ENCODE peak calls at places on chromosome 4, in eight cellular contexts. One of them, this sample, is unnamed.

GRCh38 chr4:3263053-3263958 is 14.3 kb downstream of the MSANTD1 start:
- DNase-seq in ACHN: no peak
- DNase-seq in activated T-helper 1 cell treated with anti-CD3 and anti-CD28 coated beads, Interleukin-2, amount 50 U/mL, for 16 hours: no peak
- DNase-seq in mucosa of gallbladder: no peak
- DNase-seq in lung microvascular endothelial cell: no peak
- DNase-seq in Right ventricle myocardium inferior: peak
- DNase-seq in MG63: no peak
- DNase-seq in LoVo: no peak
- DNase-seq in this sample: no peak

GRCh38 chr4:2574863-2575262 is 38.4 kb downstream of the FAM193A start:
- DNase-seq in ACHN: no peak
- DNase-seq in activated T-helper 1 cell treated with anti-CD3 and anti-CD28 coated beads, Interleukin-2, amount 50 U/mL, for 16 hours: no peak
- DNase-seq in mucosa of gallbladder: no peak
- DNase-seq in lung microvascular endothelial cell: no peak
- DNase-seq in Right ventricle myocardium inferior: no peak
- DNase-seq in MG63: no peak
- DNase-seq in LoVo: no peak
- DNase-seq in this sample: no peak

GRCh38 chr4:64022560-64022959 is 386.7 kb downstream of the TECRL start:
- DNase-seq in ACHN: no peak
- DNase-seq in activated T-helper 1 cell treated with anti-CD3 and anti-CD28 coated beads, Interleukin-2, amount 50 U/mL, for 16 hours: no peak
- DNase-seq in mucosa of gallbladder: no peak
- DNase-seq in lung microvascular endothelial cell: no peak
- DNase-seq in Right ventricle myocardium inferior: no peak
- DNase-seq in MG63: no peak
- DNase-seq in LoVo: no peak
- DNase-seq in this sample: no peak

GRCh38 chr4:155974476-155974749 is 20.7 kb upstream of the CTSO start:
- DNase-seq in ACHN: no peak
- DNase-seq in activated T-helper 1 cell treated with anti-CD3 and anti-CD28 coated beads, Interleukin-2, amount 50 U/mL, for 16 hours: no peak
- DNase-seq in mucosa of gallbladder: no peak
- DNase-seq in lung microvascular endothelial cell: no peak
- DNase-seq in Right ventricle myocardium inferior: no peak
- DNase-seq in MG63: no peak
- DNase-seq in LoVo: no peak
- DNase-seq in this sample: no peak

GRCh38 chr4:105894570-105895323 is 524 bp upstream of the NPNT start:
- DNase-seq in ACHN: peak
- DNase-seq in activated T-helper 1 cell treated with anti-CD3 and anti-CD28 coated beads, Interleukin-2, amount 50 U/mL, for 16 hours: no peak
- DNase-seq in mucosa of gallbladder: peak
- DNase-seq in lung microvascular endothelial cell: no peak
- DNase-seq in Right ventricle myocardium inferior: no peak
- DNase-seq in MG63: peak
- DNase-seq in LoVo: peak
- DNase-seq in this sample: peak

GRCh38 chr4:76639292-76639691 is 204.3 kb downstream of the SHROOM3 start:
- DNase-seq in ACHN: no peak
- DNase-seq in activated T-helper 1 cell treated with anti-CD3 and anti-CD28 coated beads, Interleukin-2, amount 50 U/mL, for 16 hours: no peak
- DNase-seq in mucosa of gallbladder: no peak
- DNase-seq in lung microvascular endothelial cell: no peak
- DNase-seq in Right ventricle myocardium inferior: no peak
- DNase-seq in MG63: peak
- DNase-seq in LoVo: no peak
- DNase-seq in this sample: no peak

GRCh38 chr4:40980318-40980883 is 230.6 kb downstream of the NSUN7 start:
- DNase-seq in ACHN: peak
- DNase-seq in activated T-helper 1 cell treated with anti-CD3 and anti-CD28 coated beads, Interleukin-2, amount 50 U/mL, for 16 hours: no peak
- DNase-seq in mucosa of gallbladder: no peak
- DNase-seq in lung microvascular endothelial cell: peak
- DNase-seq in Right ventricle myocardium inferior: no peak
- DNase-seq in MG63: no peak
- DNase-seq in LoVo: no peak
- DNase-seq in this sample: no peak

GRCh38 chr4:114563536-114564315 is 34.9 kb upstream of the UGT8 start:
- DNase-seq in ACHN: peak
- DNase-seq in activated T-helper 1 cell treated with anti-CD3 and anti-CD28 coated beads, Interleukin-2, amount 50 U/mL, for 16 hours: no peak
- DNase-seq in mucosa of gallbladder: peak
- DNase-seq in lung microvascular endothelial cell: no peak
- DNase-seq in Right ventricle myocardium inferior: no peak
- DNase-seq in MG63: no peak
- DNase-seq in LoVo: peak
- DNase-seq in this sample: no peak

GRCh38 chr4:121192013-121192412 is 27.9 kb upstream of the TNIP3 start:
- DNase-seq in ACHN: no peak
- DNase-seq in activated T-helper 1 cell treated with anti-CD3 and anti-CD28 coated beads, Interleukin-2, amount 50 U/mL, for 16 hours: no peak
- DNase-seq in mucosa of gallbladder: no peak
- DNase-seq in lung microvascular endothelial cell: no peak
- DNase-seq in Right ventricle myocardium inferior: no peak
- DNase-seq in MG63: no peak
- DNase-seq in LoVo: no peak
- DNase-seq in this sample: no peak

GRCh38 chr4:41506071-41506470 is 31.9 kb upstream of the LIMCH1 start:
- DNase-seq in ACHN: no peak
- DNase-seq in activated T-helper 1 cell treated with anti-CD3 and anti-CD28 coated beads, Interleukin-2, amount 50 U/mL, for 16 hours: no peak
- DNase-seq in mucosa of gallbladder: peak
- DNase-seq in lung microvascular endothelial cell: no peak
- DNase-seq in Right ventricle myocardium inferior: no peak
- DNase-seq in MG63: no peak
- DNase-seq in LoVo: peak
- DNase-seq in this sample: no peak

GRCh38 chr4:111595456-111595855 is 549.8 kb upstream of the FAM241A start:
- DNase-seq in ACHN: no peak
- DNase-seq in activated T-helper 1 cell treated with anti-CD3 and anti-CD28 coated beads, Interleukin-2, amount 50 U/mL, for 16 hours: no peak
- DNase-seq in mucosa of gallbladder: no peak
- DNase-seq in lung microvascular endothelial cell: no peak
- DNase-seq in Right ventricle myocardium inferior: no peak
- DNase-seq in MG63: no peak
- DNase-seq in LoVo: no peak
- DNase-seq in this sample: no peak

GRCh38 chr4:154024097-154024496 is 235.2 kb upstream of the SFRP2 start:
- DNase-seq in ACHN: no peak
- DNase-seq in activated T-helper 1 cell treated with anti-CD3 and anti-CD28 coated beads, Interleukin-2, amount 50 U/mL, for 16 hours: no peak
- DNase-seq in mucosa of gallbladder: no peak
- DNase-seq in lung microvascular endothelial cell: no peak
- DNase-seq in Right ventricle myocardium inferior: no peak
- DNase-seq in MG63: no peak
- DNase-seq in LoVo: no peak
- DNase-seq in this sample: no peak

GRCh38 chr4:65561164-65561563 is 109.1 kb downstream of the EPHA5 start:
- DNase-seq in ACHN: no peak
- DNase-seq in activated T-helper 1 cell treated with anti-CD3 and anti-CD28 coated beads, Interleukin-2, amount 50 U/mL, for 16 hours: no peak
- DNase-seq in mucosa of gallbladder: no peak
- DNase-seq in lung microvascular endothelial cell: no peak
- DNase-seq in Right ventricle myocardium inferior: no peak
- DNase-seq in MG63: no peak
- DNase-seq in LoVo: no peak
- DNase-seq in this sample: no peak

GRCh38 chr4:82043081-82043808 is 330.5 kb downstream of the HNRNPD start:
- DNase-seq in ACHN: no peak
- DNase-seq in activated T-helper 1 cell treated with anti-CD3 and anti-CD28 coated beads, Interleukin-2, amount 50 U/mL, for 16 hours: no peak
- DNase-seq in mucosa of gallbladder: peak
- DNase-seq in lung microvascular endothelial cell: no peak
- DNase-seq in Right ventricle myocardium inferior: peak
- DNase-seq in MG63: no peak
- DNase-seq in LoVo: no peak
- DNase-seq in this sample: peak

GRCh38 chr4:6088950-6089349 is 70.7 kb upstream of the C4orf50 start:
- DNase-seq in ACHN: no peak
- DNase-seq in activated T-helper 1 cell treated with anti-CD3 and anti-CD28 coated beads, Interleukin-2, amount 50 U/mL, for 16 hours: no peak
- DNase-seq in mucosa of gallbladder: no peak
- DNase-seq in lung microvascular endothelial cell: no peak
- DNase-seq in Right ventricle myocardium inferior: no peak
- DNase-seq in MG63: no peak
- DNase-seq in LoVo: no peak
- DNase-seq in this sample: no peak

GRCh38 chr4:54099959-54100606 is at the start of gene GSX2:
- DNase-seq in ACHN: no peak
- DNase-seq in activated T-helper 1 cell treated with anti-CD3 and anti-CD28 coated beads, Interleukin-2, amount 50 U/mL, for 16 hours: no peak
- DNase-seq in mucosa of gallbladder: no peak
- DNase-seq in lung microvascular endothelial cell: no peak
- DNase-seq in Right ventricle myocardium inferior: no peak
- DNase-seq in MG63: peak
- DNase-seq in LoVo: no peak
- DNase-seq in this sample: peak

GRCh38 chr4:24584175-24584850 is at the start of gene DHX15:
- DNase-seq in ACHN: peak
- DNase-seq in activated T-helper 1 cell treated with anti-CD3 and anti-CD28 coated beads, Interleukin-2, amount 50 U/mL, for 16 hours: peak
- DNase-seq in mucosa of gallbladder: peak
- DNase-seq in lung microvascular endothelial cell: peak
- DNase-seq in Right ventricle myocardium inferior: peak
- DNase-seq in MG63: peak
- DNase-seq in LoVo: peak
- DNase-seq in this sample: peak

GRCh38 chr4:26298198-26298950 is 22.4 kb upstream of the RBPJ start:
- DNase-seq in ACHN: no peak
- DNase-seq in activated T-helper 1 cell treated with anti-CD3 and anti-CD28 coated beads, Interleukin-2, amount 50 U/mL, for 16 hours: no peak
- DNase-seq in mucosa of gallbladder: no peak
- DNase-seq in lung microvascular endothelial cell: peak
- DNase-seq in Right ventricle myocardium inferior: no peak
- DNase-seq in MG63: peak
- DNase-seq in LoVo: no peak
- DNase-seq in this sample: no peak

GRCh38 chr4:56468097-56468422 is 643 bp downstream of the SRP72 start:
- DNase-seq in ACHN: peak
- DNase-seq in activated T-helper 1 cell treated with anti-CD3 and anti-CD28 coated beads, Interleukin-2, amount 50 U/mL, for 16 hours: no peak
- DNase-seq in mucosa of gallbladder: peak
- DNase-seq in lung microvascular endothelial cell: peak
- DNase-seq in Right ventricle myocardium inferior: no peak
- DNase-seq in MG63: peak
- DNase-seq in LoVo: peak
- DNase-seq in this sample: no peak

GRCh38 chr4:6755088-6755753 is 27.3 kb upstream of the KIAA0232 start:
- DNase-seq in ACHN: no peak
- DNase-seq in activated T-helper 1 cell treated with anti-CD3 and anti-CD28 coated beads, Interleukin-2, amount 50 U/mL, for 16 hours: no peak
- DNase-seq in mucosa of gallbladder: no peak
- DNase-seq in lung microvascular endothelial cell: no peak
- DNase-seq in Right ventricle myocardium inferior: no peak
- DNase-seq in MG63: no peak
- DNase-seq in LoVo: no peak
- DNase-seq in this sample: no peak

GRCh38 chr4:142396279-142396678 is 449.8 kb downstream of the INPP4B start:
- DNase-seq in ACHN: no peak
- DNase-seq in activated T-helper 1 cell treated with anti-CD3 and anti-CD28 coated beads, Interleukin-2, amount 50 U/mL, for 16 hours: no peak
- DNase-seq in mucosa of gallbladder: no peak
- DNase-seq in lung microvascular endothelial cell: no peak
- DNase-seq in Right ventricle myocardium inferior: no peak
- DNase-seq in MG63: no peak
- DNase-seq in LoVo: no peak
- DNase-seq in this sample: no peak

GRCh38 chr4:7158081-7158750 is 34.1 kb upstream of the SORCS2 start:
- DNase-seq in ACHN: no peak
- DNase-seq in activated T-helper 1 cell treated with anti-CD3 and anti-CD28 coated beads, Interleukin-2, amount 50 U/mL, for 16 hours: no peak
- DNase-seq in mucosa of gallbladder: no peak
- DNase-seq in lung microvascular endothelial cell: no peak
- DNase-seq in Right ventricle myocardium inferior: no peak
- DNase-seq in MG63: no peak
- DNase-seq in LoVo: no peak
- DNase-seq in this sample: no peak

GRCh38 chr4:87565746-87566145 is 36.6 kb upstream of the SPARCL1 start:
- DNase-seq in ACHN: no peak
- DNase-seq in activated T-helper 1 cell treated with anti-CD3 and anti-CD28 coated beads, Interleukin-2, amount 50 U/mL, for 16 hours: no peak
- DNase-seq in mucosa of gallbladder: no peak
- DNase-seq in lung microvascular endothelial cell: no peak
- DNase-seq in Right ventricle myocardium inferior: no peak
- DNase-seq in MG63: no peak
- DNase-seq in LoVo: no peak
- DNase-seq in this sample: no peak

GRCh38 chr4:70759627-70760026 is 37.9 kb downstream of the RUFY3 start:
- DNase-seq in ACHN: no peak
- DNase-seq in activated T-helper 1 cell treated with anti-CD3 and anti-CD28 coated beads, Interleukin-2, amount 50 U/mL, for 16 hours: no peak
- DNase-seq in mucosa of gallbladder: no peak
- DNase-seq in lung microvascular endothelial cell: no peak
- DNase-seq in Right ventricle myocardium inferior: no peak
- DNase-seq in MG63: no peak
- DNase-seq in LoVo: no peak
- DNase-seq in this sample: no peak

GRCh38 chr4:85952518-85952917 is 407.3 kb downstream of the MAPK10 start:
- DNase-seq in ACHN: no peak
- DNase-seq in activated T-helper 1 cell treated with anti-CD3 and anti-CD28 coated beads, Interleukin-2, amount 50 U/mL, for 16 hours: no peak
- DNase-seq in mucosa of gallbladder: no peak
- DNase-seq in lung microvascular endothelial cell: peak
- DNase-seq in Right ventricle myocardium inferior: no peak
- DNase-seq in MG63: no peak
- DNase-seq in LoVo: no peak
- DNase-seq in this sample: no peak

GRCh38 chr4:186067757-186068385 is 1.1 kb upstream of the TLR3 start:
- DNase-seq in ACHN: peak
- DNase-seq in activated T-helper 1 cell treated with anti-CD3 and anti-CD28 coated beads, Interleukin-2, amount 50 U/mL, for 16 hours: no peak
- DNase-seq in mucosa of gallbladder: peak
- DNase-seq in lung microvascular endothelial cell: peak
- DNase-seq in Right ventricle myocardium inferior: no peak
- DNase-seq in MG63: peak
- DNase-seq in LoVo: peak
- DNase-seq in this sample: peak

GRCh38 chr4:528835-529234 is 29.8 kb downstream of the PIGG start:
- DNase-seq in ACHN: no peak
- DNase-seq in activated T-helper 1 cell treated with anti-CD3 and anti-CD28 coated beads, Interleukin-2, amount 50 U/mL, for 16 hours: no peak
- DNase-seq in mucosa of gallbladder: no peak
- DNase-seq in lung microvascular endothelial cell: no peak
- DNase-seq in Right ventricle myocardium inferior: no peak
- DNase-seq in MG63: no peak
- DNase-seq in LoVo: no peak
- DNase-seq in this sample: no peak

GRCh38 chr4:109207060-109207459 is 95.4 kb downstream of the COL25A1 start:
- DNase-seq in ACHN: no peak
- DNase-seq in activated T-helper 1 cell treated with anti-CD3 and anti-CD28 coated beads, Interleukin-2, amount 50 U/mL, for 16 hours: no peak
- DNase-seq in mucosa of gallbladder: no peak
- DNase-seq in lung microvascular endothelial cell: no peak
- DNase-seq in Right ventricle myocardium inferior: no peak
- DNase-seq in MG63: peak
- DNase-seq in LoVo: no peak
- DNase-seq in this sample: no peak

GRCh38 chr4:26719954-26720552 is 136.2 kb downstream of the TBC1D19 start:
- DNase-seq in ACHN: peak
- DNase-seq in activated T-helper 1 cell treated with anti-CD3 and anti-CD28 coated beads, Interleukin-2, amount 50 U/mL, for 16 hours: no peak
- DNase-seq in mucosa of gallbladder: no peak
- DNase-seq in lung microvascular endothelial cell: peak
- DNase-seq in Right ventricle myocardium inferior: no peak
- DNase-seq in MG63: no peak
- DNase-seq in LoVo: peak
- DNase-seq in this sample: no peak

GRCh38 chr4:48027653-48028052 is 11.1 kb downstream of the NIPAL1 start:
- DNase-seq in ACHN: no peak
- DNase-seq in activated T-helper 1 cell treated with anti-CD3 and anti-CD28 coated beads, Interleukin-2, amount 50 U/mL, for 16 hours: no peak
- DNase-seq in mucosa of gallbladder: no peak
- DNase-seq in lung microvascular endothelial cell: no peak
- DNase-seq in Right ventricle myocardium inferior: no peak
- DNase-seq in MG63: no peak
- DNase-seq in LoVo: no peak
- DNase-seq in this sample: no peak

GRCh38 chr4:147735413-147736301 is 3.8 kb downstream of the ARHGAP10 start:
- DNase-seq in ACHN: no peak
- DNase-seq in activated T-helper 1 cell treated with anti-CD3 and anti-CD28 coated beads, Interleukin-2, amount 50 U/mL, for 16 hours: no peak
- DNase-seq in mucosa of gallbladder: no peak
- DNase-seq in lung microvascular endothelial cell: no peak
- DNase-seq in Right ventricle myocardium inferior: no peak
- DNase-seq in MG63: no peak
- DNase-seq in LoVo: no peak
- DNase-seq in this sample: no peak

GRCh38 chr4:78417603-78418002 is 134.0 kb upstream of the ANXA3 start:
- DNase-seq in ACHN: no peak
- DNase-seq in activated T-helper 1 cell treated with anti-CD3 and anti-CD28 coated beads, Interleukin-2, amount 50 U/mL, for 16 hours: no peak
- DNase-seq in mucosa of gallbladder: no peak
- DNase-seq in lung microvascular endothelial cell: no peak
- DNase-seq in Right ventricle myocardium inferior: no peak
- DNase-seq in MG63: no peak
- DNase-seq in LoVo: no peak
- DNase-seq in this sample: no peak

GRCh38 chr4:109248322-109248895 is 54.0 kb downstream of the COL25A1 start:
- DNase-seq in ACHN: no peak
- DNase-seq in activated T-helper 1 cell treated with anti-CD3 and anti-CD28 coated beads, Interleukin-2, amount 50 U/mL, for 16 hours: no peak
- DNase-seq in mucosa of gallbladder: no peak
- DNase-seq in lung microvascular endothelial cell: no peak
- DNase-seq in Right ventricle myocardium inferior: no peak
- DNase-seq in MG63: no peak
- DNase-seq in LoVo: no peak
- DNase-seq in this sample: no peak